ENCODE peak calls at places on chromosomes 4 and X, in five cellular contexts. One of them, this sample, is unnamed.

GRCh38 chrX:139725720-139726119 is 17.8 kb upstream of the MCF2 start:
- DNase-seq in A549: no peak
- DNase-seq in astrocyte of the spinal cord: no peak
- DNase-seq in NCI-H1105 treated with DMSO at 0.1 percent for 48 hours: no peak
- DNase-seq in mesenchymal stem cell: no peak
- DNase-seq in this sample: no peak

GRCh38 chr4:150769845-150770244 is 187.9 kb downstream of the MAB21L2 start:
- DNase-seq in mesenchymal stem cell: no peak
- DNase-seq in astrocyte of the spinal cord: no peak
- DNase-seq in NCI-H1105 treated with DMSO at 0.1 percent for 48 hours: no peak
- DNase-seq in A549: no peak
- DNase-seq in this sample: no peak

GRCh38 chr4:100379583-100380105 is 138.2 kb downstream of the EMCN start:
- DNase-seq in mesenchymal stem cell: no peak
- DNase-seq in astrocyte of the spinal cord: no peak
- DNase-seq in NCI-H1105 treated with DMSO at 0.1 percent for 48 hours: no peak
- DNase-seq in A549: no peak
- DNase-seq in this sample: no peak

GRCh38 chrX:66050140-66050569 is 10.3 kb upstream of the VSIG4 start:
- DNase-seq in astrocyte of the spinal cord: no peak
- DNase-seq in mesenchymal stem cell: no peak
- DNase-seq in NCI-H1105 treated with DMSO at 0.1 percent for 48 hours: no peak
- DNase-seq in A549: no peak
- DNase-seq in this sample: no peak

GRCh38 chr4:106647451-106647850 is 278.9 kb upstream of the GIMD1 start:
- DNase-seq in mesenchymal stem cell: no peak
- DNase-seq in A549: no peak
- DNase-seq in NCI-H1105 treated with DMSO at 0.1 percent for 48 hours: peak; percentile 6
- DNase-seq in astrocyte of the spinal cord: no peak
- DNase-seq in this sample: no peak

GRCh38 chrX:134525086-134525792 is 65.3 kb downstream of the HPRT1 start:
- DNase-seq in A549: no peak
- DNase-seq in NCI-H1105 treated with DMSO at 0.1 percent for 48 hours: no peak
- DNase-seq in astrocyte of the spinal cord: peak; percentile 22
- DNase-seq in mesenchymal stem cell: peak; percentile 7
- DNase-seq in this sample: no peak

GRCh38 chr4:3304831-3305609 is 12.2 kb downstream of the RGS12 start:
- DNase-seq in A549: no peak
- DNase-seq in NCI-H1105 treated with DMSO at 0.1 percent for 48 hours: no peak
- DNase-seq in astrocyte of the spinal cord: peak; percentile 36
- DNase-seq in mesenchymal stem cell: no peak
- DNase-seq in this sample: no peak

GRCh38 chr4:43458293-43458692 is 565.8 kb downstream of the GRXCR1 start:
- DNase-seq in astrocyte of the spinal cord: no peak
- DNase-seq in NCI-H1105 treated with DMSO at 0.1 percent for 48 hours: no peak
- DNase-seq in mesenchymal stem cell: no peak
- DNase-seq in A549: no peak
- DNase-seq in this sample: no peak

GRCh38 chr4:106691749-106692148 is 323.2 kb upstream of the GIMD1 start:
- DNase-seq in mesenchymal stem cell: no peak
- DNase-seq in A549: no peak
- DNase-seq in NCI-H1105 treated with DMSO at 0.1 percent for 48 hours: no peak
- DNase-seq in astrocyte of the spinal cord: peak; percentile 32
- DNase-seq in this sample: no peak

GRCh38 chrX:48648299-48648698 is 35.3 kb upstream of the WAS start:
- DNase-seq in A549: peak; percentile 53
- DNase-seq in mesenchymal stem cell: peak; percentile 62
- DNase-seq in NCI-H1105 treated with DMSO at 0.1 percent for 48 hours: no peak
- DNase-seq in astrocyte of the spinal cord: peak; percentile 52
- DNase-seq in this sample: peak; percentile 58

GRCh38 chrX:126557151-126557550 is 4.5 kb upstream of the DCAF12L1 start:
- DNase-seq in A549: no peak
- DNase-seq in astrocyte of the spinal cord: no peak
- DNase-seq in mesenchymal stem cell: no peak
- DNase-seq in NCI-H1105 treated with DMSO at 0.1 percent for 48 hours: no peak
- DNase-seq in this sample: no peak

GRCh38 chrX:122622800-122623199 is 561.3 kb upstream of the GRIA3 start:
- DNase-seq in mesenchymal stem cell: no peak
- DNase-seq in A549: no peak
- DNase-seq in NCI-H1105 treated with DMSO at 0.1 percent for 48 hours: peak; percentile 35
- DNase-seq in astrocyte of the spinal cord: no peak
- DNase-seq in this sample: no peak

GRCh38 chrX:40174594-40175415 is 77.0 kb upstream of the BCOR start:
- DNase-seq in astrocyte of the spinal cord: peak; percentile 56
- DNase-seq in mesenchymal stem cell: peak; percentile 82
- DNase-seq in A549: peak; percentile 33
- DNase-seq in NCI-H1105 treated with DMSO at 0.1 percent for 48 hours: no peak
- DNase-seq in this sample: no peak

GRCh38 chrX:56728752-56729151 is 291 bp upstream of the NBDY start:
- DNase-seq in mesenchymal stem cell: peak; percentile 45
- DNase-seq in NCI-H1105 treated with DMSO at 0.1 percent for 48 hours: peak; percentile 49
- DNase-seq in A549: peak; percentile 55
- DNase-seq in astrocyte of the spinal cord: peak; percentile 59
- DNase-seq in this sample: no peak

GRCh38 chrX:154805696-154806091 is 409 bp upstream of the MPP1 start:
- DNase-seq in NCI-H1105 treated with DMSO at 0.1 percent for 48 hours: peak; percentile 61
- DNase-seq in mesenchymal stem cell: no peak
- DNase-seq in astrocyte of the spinal cord: peak; percentile 22
- DNase-seq in A549: no peak
- DNase-seq in this sample: no peak

GRCh38 chrX:129530410-129530809 is 7.1 kb upstream of the SMARCA1 start:
- DNase-seq in astrocyte of the spinal cord: no peak
- DNase-seq in NCI-H1105 treated with DMSO at 0.1 percent for 48 hours: no peak
- DNase-seq in mesenchymal stem cell: no peak
- DNase-seq in A549: no peak
- DNase-seq in this sample: no peak

GRCh38 chr4:37471971-37472370 is 214.2 kb downstream of the RELL1 start:
- DNase-seq in mesenchymal stem cell: no peak
- DNase-seq in A549: peak; percentile 1
- DNase-seq in NCI-H1105 treated with DMSO at 0.1 percent for 48 hours: no peak
- DNase-seq in astrocyte of the spinal cord: no peak
- DNase-seq in this sample: no peak

GRCh38 chr4:173246719-173247118 is 78.1 kb downstream of the GALNT7 start:
- DNase-seq in astrocyte of the spinal cord: no peak
- DNase-seq in A549: no peak
- DNase-seq in NCI-H1105 treated with DMSO at 0.1 percent for 48 hours: peak; percentile 39
- DNase-seq in mesenchymal stem cell: no peak
- DNase-seq in this sample: no peak

GRCh38 chr4:140704392-140704955 is 51.7 kb downstream of the TBC1D9 start:
- DNase-seq in NCI-H1105 treated with DMSO at 0.1 percent for 48 hours: no peak
- DNase-seq in astrocyte of the spinal cord: no peak
- DNase-seq in mesenchymal stem cell: no peak
- DNase-seq in A549: no peak
- DNase-seq in this sample: no peak

GRCh38 chr4:7135389-7135746 is 57.0 kb upstream of the SORCS2 start:
- DNase-seq in astrocyte of the spinal cord: peak; percentile 85
- DNase-seq in NCI-H1105 treated with DMSO at 0.1 percent for 48 hours: no peak
- DNase-seq in mesenchymal stem cell: no peak
- DNase-seq in A549: no peak
- DNase-seq in this sample: no peak

GRCh38 chr4:47531954-47532321 is 46.9 kb downstream of the ATP10D start:
- DNase-seq in astrocyte of the spinal cord: no peak
- DNase-seq in mesenchymal stem cell: no peak
- DNase-seq in A549: no peak
- DNase-seq in NCI-H1105 treated with DMSO at 0.1 percent for 48 hours: no peak
- DNase-seq in this sample: no peak

GRCh38 chrX:111114806-111115205 is 18.8 kb downstream of the PAK3 start:
- DNase-seq in mesenchymal stem cell: no peak
- DNase-seq in astrocyte of the spinal cord: no peak
- DNase-seq in A549: no peak
- DNase-seq in NCI-H1105 treated with DMSO at 0.1 percent for 48 hours: no peak
- DNase-seq in this sample: no peak

GRCh38 chr4:8164194-8164565 is 5.6 kb upstream of the ABLIM2 start:
- DNase-seq in mesenchymal stem cell: no peak
- DNase-seq in astrocyte of the spinal cord: no peak
- DNase-seq in A549: no peak
- DNase-seq in NCI-H1105 treated with DMSO at 0.1 percent for 48 hours: no peak
- DNase-seq in this sample: no peak

GRCh38 chr4:6180841-6181631 is 19.3 kb downstream of the JAKMIP1 start:
- DNase-seq in NCI-H1105 treated with DMSO at 0.1 percent for 48 hours: no peak
- DNase-seq in A549: no peak
- DNase-seq in astrocyte of the spinal cord: no peak
- DNase-seq in mesenchymal stem cell: no peak
- DNase-seq in this sample: no peak

GRCh38 chrX:1618689-1619088 is 3.8 kb downstream of the ASMT start:
- DNase-seq in astrocyte of the spinal cord: no peak
- DNase-seq in NCI-H1105 treated with DMSO at 0.1 percent for 48 hours: no peak
- DNase-seq in A549: no peak
- DNase-seq in mesenchymal stem cell: no peak
- DNase-seq in this sample: no peak

GRCh38 chr4:181289203-181289602 is 954.0 kb upstream of the TENM3 start:
- DNase-seq in astrocyte of the spinal cord: no peak
- DNase-seq in mesenchymal stem cell: no peak
- DNase-seq in NCI-H1105 treated with DMSO at 0.1 percent for 48 hours: peak; percentile 72
- DNase-seq in A549: no peak
- DNase-seq in this sample: no peak

GRCh38 chr4:145297556-145297955 is 117.2 kb upstream of the OTUD4 start:
- DNase-seq in astrocyte of the spinal cord: no peak
- DNase-seq in mesenchymal stem cell: no peak
- DNase-seq in NCI-H1105 treated with DMSO at 0.1 percent for 48 hours: no peak
- DNase-seq in A549: no peak
- DNase-seq in this sample: no peak

GRCh38 chr4:82515705-82516104 is 46.1 kb downstream of the TMEM150C start:
- DNase-seq in astrocyte of the spinal cord: peak; percentile 96
- DNase-seq in NCI-H1105 treated with DMSO at 0.1 percent for 48 hours: no peak
- DNase-seq in mesenchymal stem cell: peak; percentile 18
- DNase-seq in A549: no peak
- DNase-seq in this sample: no peak

GRCh38 chr4:48504352-48504751 is 14.3 kb downstream of the ZAR1 start:
- DNase-seq in astrocyte of the spinal cord: no peak
- DNase-seq in mesenchymal stem cell: no peak
- DNase-seq in A549: peak; percentile 12
- DNase-seq in NCI-H1105 treated with DMSO at 0.1 percent for 48 hours: no peak
- DNase-seq in this sample: no peak

GRCh38 chrX:125205084-125205917 is 114.4 kb upstream of the TEX13C start:
- DNase-seq in A549: peak; percentile 85
- DNase-seq in NCI-H1105 treated with DMSO at 0.1 percent for 48 hours: peak; percentile 70
- DNase-seq in mesenchymal stem cell: peak; percentile 54
- DNase-seq in astrocyte of the spinal cord: peak; percentile 45
- DNase-seq in this sample: peak; percentile 25

GRCh38 chr4:156558365-156559025 is 413.1 kb downstream of the PDGFC start:
- DNase-seq in astrocyte of the spinal cord: peak; percentile 81
- DNase-seq in mesenchymal stem cell: no peak
- DNase-seq in NCI-H1105 treated with DMSO at 0.1 percent for 48 hours: no peak
- DNase-seq in A549: no peak
- DNase-seq in this sample: no peak

GRCh38 chr4:3447431-3448395 is 5.9 kb downstream of the HGFAC start:
- DNase-seq in A549: no peak
- DNase-seq in mesenchymal stem cell: no peak
- DNase-seq in NCI-H1105 treated with DMSO at 0.1 percent for 48 hours: no peak
- DNase-seq in astrocyte of the spinal cord: no peak
- DNase-seq in this sample: no peak

GRCh38 chr4:77201857-77202256 is 44.9 kb downstream of the CCNG2 start:
- DNase-seq in A549: no peak
- DNase-seq in NCI-H1105 treated with DMSO at 0.1 percent for 48 hours: no peak
- DNase-seq in mesenchymal stem cell: no peak
- DNase-seq in astrocyte of the spinal cord: no peak
- DNase-seq in this sample: no peak